ENCODE peak calls at places on chromosomes 12 and 14, in seven cellular contexts. O is SJSA1, A is aorta, W is body of pancreas, R is uterus, V is sigmoid colon, L is cardiac muscle cell. Q is an unnamed sample.

GRCh38 chr12:77746108-77746507 is 84.6 kb upstream of the NAV3 start:
- DNase-seq in O (no peak), A (no peak), W (no peak), R (no peak), V (no peak), L (peak; percentile 66), Q (peak; percentile 96)

GRCh38 chr12:94172973-94173372 is 24.6 kb downstream of the PLXNC1 start:
- DNase-seq in O (peak; percentile 20), A (no peak), W (no peak), R (no peak), V (no peak), L (peak; percentile 98), Q (peak; percentile 82)

GRCh38 chr12:20601668-20602280 is 93.4 kb upstream of the SLCO1C1 start:
- DNase-seq in O (peak; percentile 9), A (no peak), W (no peak), R (no peak), V (no peak), L (peak; percentile 74), Q (peak; percentile 40)

GRCh38 chr14:91264151-91265150 is 19.9 kb upstream of the GPR68 start:
- DNase-seq in O (no peak), A (no peak), W (peak; percentile 38), R (no peak), V (no peak), L (peak; percentile 13), Q (no peak)

GRCh38 chr14:65065719-65066118 is 36.6 kb downstream of the MAX start:
- DNase-seq in O (no peak), A (no peak), W (no peak), R (no peak), V (no peak), L (no peak), Q (no peak)

GRCh38 chr14:105075364-105076295 is 10.4 kb upstream of the GPR132 start:
- DNase-seq in O (no peak), A (peak; percentile 77), W (no peak), R (no peak), V (peak; percentile 64), L (peak; percentile 84), Q (peak; percentile 34)

GRCh38 chr14:75442642-75443041 is 14.8 kb downstream of the JDP2 start:
- DNase-seq in O (no peak), A (no peak), W (no peak), R (no peak), V (no peak), L (peak; percentile 66), Q (no peak)

GRCh38 chr12:63103489-63104131 is 47.4 kb downstream of the AVPR1A start:
- DNase-seq in O (peak; percentile 23), A (no peak), W (no peak), R (no peak), V (no peak), L (peak; percentile 40), Q (peak; percentile 17)

GRCh38 chr12:164207-164606 is 49.8 kb downstream of the SLC6A12 start:
- DNase-seq in O (no peak), A (no peak), W (no peak), R (no peak), V (no peak), L (no peak), Q (no peak)

GRCh38 chr12:118052324-118053070 is 8.5 kb downstream of the WSB2 start:
- DNase-seq in O (peak; percentile 95), A (peak; percentile 86), W (peak; percentile 91), R (peak; percentile 60), V (peak; percentile 88), L (peak; percentile 95), Q (no peak)

GRCh38 chr12:52975820-52976573 is 27.1 kb downstream of the KRT18 start:
- DNase-seq in O (no peak), A (no peak), W (no peak), R (no peak), V (no peak), L (peak; percentile 49), Q (no peak)

GRCh38 chr12:6630696-6631095 is 5.1 kb downstream of the LPAR5 start:
- DNase-seq in O (no peak), A (no peak), W (no peak), R (no peak), V (no peak), L (no peak), Q (no peak)

GRCh38 chr12:7190268-7191055 is 976 bp downstream of the PEX5 start:
- DNase-seq in O (no peak), A (peak; percentile 80), W (peak; percentile 36), R (peak; percentile 39), V (peak; percentile 73), L (peak; percentile 21), Q (no peak)

GRCh38 chr14:76420827-76421226 is 44.9 kb downstream of the ESRRB start:
- DNase-seq in O (no peak), A (no peak), W (no peak), R (no peak), V (no peak), L (no peak), Q (no peak)

GRCh38 chr14:98580131-98580678 is 691.8 kb downstream of the BCL11B start:
- DNase-seq in O (no peak), A (no peak), W (no peak), R (no peak), V (no peak), L (no peak), Q (peak; percentile 7)

GRCh38 chr12:2555487-2556082 is 239.2 kb upstream of the FKBP4 start:
- DNase-seq in O (no peak), A (peak; percentile 39), W (no peak), R (no peak), V (no peak), L (no peak), Q (no peak)

DNA sequence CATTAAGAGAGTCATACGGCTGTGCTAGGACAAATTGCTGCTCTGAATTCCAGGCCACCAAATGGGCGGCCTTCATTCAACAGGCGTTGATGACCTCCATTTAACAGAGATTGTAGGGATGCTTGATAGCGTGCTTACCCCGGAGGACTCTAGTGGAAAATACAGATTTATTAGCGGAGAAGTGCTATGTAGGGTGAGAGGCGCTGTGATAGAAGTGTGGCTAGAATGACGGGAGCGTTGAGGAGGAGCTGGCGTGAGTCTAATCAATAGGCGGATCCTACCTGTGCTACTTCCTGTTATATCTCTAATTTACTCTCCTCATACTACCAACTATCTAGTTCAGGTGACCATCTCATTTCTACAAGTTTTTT is 665 bp downstream of the MRPS35 start:
- DNase-seq in O (no peak), A (no peak), W (no peak), R (no peak), V (no peak), L (no peak), Q (peak; percentile 19)
- H3K27ac ChIP-seq in O (peak overlapping the region; percentile 44), A (no peak overlapping the region), W (peak overlapping the region; percentile 92), R (peak overlapping the region; percentile 88), V (peak overlapping the region; percentile 86), L (peak overlapping the region; percentile 89), Q (peak overlapping the region; percentile 42)

GRCh38 chr12:124610629-124611558 is 43.5 kb upstream of the NCOR2 start:
- DNase-seq in O (no peak), A (no peak), W (no peak), R (no peak), V (no peak), L (no peak), Q (no peak)

GRCh38 chr12:124613151-124613585 is 45.8 kb upstream of the NCOR2 start:
- DNase-seq in O (no peak), A (no peak), W (no peak), R (no peak), V (no peak), L (peak; percentile 93), Q (no peak)

GRCh38 chr12:124610021-124610606 is 42.7 kb upstream of the NCOR2 start:
- DNase-seq in O (no peak), A (no peak), W (no peak), R (no peak), V (no peak), L (no peak), Q (no peak)

GRCh38 chr12:124612392-124612680 is 44.9 kb upstream of the NCOR2 start:
- DNase-seq in O (no peak), A (no peak), W (no peak), R (no peak), V (no peak), L (no peak), Q (no peak)

GRCh38 chr12:124611559-124612391 is 44.4 kb upstream of the NCOR2 start:
- DNase-seq in O (no peak), A (no peak), W (no peak), R (no peak), V (no peak), L (no peak), Q (no peak)
- H3K27ac ChIP-seq in O (no peak overlapping the region), A (no peak overlapping the region), W (no peak overlapping the region), R (no peak overlapping the region), V (no peak overlapping the region), L (no peak overlapping the region), Q (no peak overlapping the region)

DNA sequence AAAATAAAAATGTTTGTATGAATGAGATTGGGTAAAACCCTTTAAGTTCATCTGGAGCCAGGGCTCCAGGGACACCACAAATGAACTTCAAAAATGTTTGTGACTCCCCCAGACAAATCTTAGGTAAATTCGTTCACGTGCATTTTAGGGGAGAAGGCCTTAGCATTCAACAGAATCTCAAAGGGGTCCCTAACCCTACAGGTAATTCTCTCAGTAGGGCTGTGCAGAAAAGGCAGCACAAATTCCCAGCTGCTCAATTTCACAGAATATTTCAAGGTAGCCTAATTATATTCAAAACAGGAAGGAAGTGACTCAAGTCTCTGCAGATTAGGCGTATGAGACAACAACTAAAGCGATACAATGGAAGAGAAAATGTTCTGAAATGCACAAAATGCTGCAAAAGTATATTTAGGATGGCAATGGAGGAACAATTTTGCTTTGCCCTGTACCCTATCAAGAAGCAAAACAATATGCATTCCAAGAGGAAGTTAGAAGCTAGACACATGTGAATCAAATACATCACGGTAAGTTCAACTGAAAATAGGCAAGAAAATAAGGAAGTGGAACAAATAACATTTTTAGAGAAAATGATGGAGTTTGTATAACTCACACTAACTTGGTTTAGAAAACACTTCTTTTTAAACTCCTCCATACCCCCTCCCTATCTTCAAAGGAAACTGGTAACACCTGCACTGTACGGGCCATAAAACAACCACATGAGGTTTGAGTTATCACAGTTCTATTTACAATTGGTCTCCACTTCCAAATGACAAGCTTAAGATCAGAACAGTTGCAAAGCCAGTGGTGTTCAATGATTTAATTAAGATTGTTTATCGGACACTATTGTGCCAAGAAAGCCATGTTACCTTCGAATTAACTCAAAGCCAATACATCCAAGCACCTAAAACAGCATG is 1.6 kb downstream of the GIT2 start:
- DNase-seq in O (no peak), A (no peak), W (no peak), R (no peak), V (no peak), L (peak; percentile 21), Q (no peak)
- H3K27ac ChIP-seq in O (no peak overlapping the region), A (no peak overlapping the region), W (peak overlapping the region; percentile 91), R (no peak overlapping the region), V (peak overlapping the region; percentile 82), L (no peak overlapping the region), Q (peak overlapping the region; percentile 79)

GRCh38 chr14:103526914-103527248 is 2.1 kb upstream of the TRMT61A start:
- DNase-seq in O (no peak), A (no peak), W (no peak), R (no peak), V (no peak), L (no peak), Q (no peak)

GRCh38 chr14:103528512-103529382 is at the start of gene TRMT61A:
- DNase-seq in O (peak; percentile 69), A (peak; percentile 94), W (peak; percentile 95), R (peak; percentile 90), V (peak; percentile 98), L (peak; percentile 94), Q (peak; percentile 57)

GRCh38 chr14:103526247-103526913 is 2.6 kb upstream of the TRMT61A start:
- DNase-seq in O (no peak), A (no peak), W (no peak), R (no peak), V (no peak), L (no peak), Q (no peak)

GRCh38 chr14:103528158-103528511 is 861 bp upstream of the TRMT61A start:
- DNase-seq in O (no peak), A (no peak), W (no peak), R (no peak), V (peak; percentile 73), L (peak; percentile 37), Q (no peak)

GRCh38 chr14:103527408-103528157 is 1.4 kb upstream of the TRMT61A start:
- DNase-seq in O (no peak), A (no peak), W (no peak), R (no peak), V (no peak), L (no peak), Q (no peak)
- H3K27ac ChIP-seq in O (no peak overlapping the region), A (no peak overlapping the region), W (peak overlapping the region; percentile 89), R (peak overlapping the region; percentile 88), V (peak overlapping the region; percentile 98), L (peak overlapping the region; percentile 84), Q (no peak overlapping the region)